ENCODE peak calls at places on chromosomes 13 and 19, in five cellular contexts. X, L, M, B and Q are unnamed samples.

GRCh38 chr13:51112771-51113170 is 1.7 kb upstream of the C13orf42 start:
- DNase-seq in X (no peak), L (no peak), M (no peak), B (no peak), Q (no peak)

GRCh38 chr19:55677572-55678028 is 2.6 kb downstream of the EPN1 start:
- DNase-seq in X (no peak), L (no peak), M (no peak), B (no peak), Q (no peak)

GRCh38 chr19:29506619-29506911 is 19.2 kb upstream of the VSTM2B start:
- DNase-seq in X (no peak), L (no peak), M (no peak), B (no peak), Q (no peak)

GRCh38 chr19:16834747-16835146 is 5.5 kb downstream of the SIN3B start:
- DNase-seq in X (no peak), L (no peak), M (no peak), B (no peak), Q (no peak)

GRCh38 chr13:114315074-114315785 is 927 bp downstream of the CHAMP1 start:
- DNase-seq in X (no peak), L (no peak), M (no peak), B (no peak), Q (no peak)

GRCh38 chr19:13835791-13836723 is 40.8 kb downstream of the ZSWIM4 start:
- DNase-seq in X (peak; percentile 84), L (no peak), M (peak; percentile 62), B (no peak), Q (peak; percentile 64)

GRCh38 chr13:99431927-99432636 is 69.2 kb upstream of the TM9SF2 start:
- DNase-seq in X (no peak), L (no peak), M (no peak), B (no peak), Q (no peak)

GRCh38 chr13:112141643-112142400 is 74.9 kb downstream of the SOX1 start:
- DNase-seq in X (no peak), L (no peak), M (no peak), B (no peak), Q (no peak)

GRCh38 chr13:27079421-27079958 is 92.1 kb downstream of the USP12 start:
- DNase-seq in X (no peak), L (no peak), M (no peak), B (peak; percentile 76), Q (no peak)

GRCh38 chr19:13070425-13071140 is 32.1 kb downstream of the LYL1 start:
- DNase-seq in X (no peak), L (no peak), M (no peak), B (no peak), Q (no peak)

GRCh38 chr13:110330491-110331001 is 23.5 kb downstream of the COL4A2 start:
- DNase-seq in X (peak; percentile 63), L (no peak), M (no peak), B (no peak), Q (peak; percentile 60)

GRCh38 chr13:102091231-102091630 is 310.6 kb downstream of the FGF14 start:
- DNase-seq in X (no peak), L (no peak), M (no peak), B (peak; percentile 90), Q (no peak)

GRCh38 chr13:113955691-113956090 is 18.2 kb downstream of the C13orf46 start:
- DNase-seq in X (no peak), L (no peak), M (no peak), B (no peak), Q (no peak)

GRCh38 chr19:55014714-55015113 is 23.4 kb downstream of the GP6 start:
- DNase-seq in X (no peak), L (no peak), M (peak; percentile 18), B (no peak), Q (no peak)

GRCh38 chr19:3780786-3781304 is 5.3 kb downstream of the MATK start:
- DNase-seq in X (no peak), L (no peak), M (no peak), B (no peak), Q (no peak)

GRCh38 chr13:101649490-101650126 is 197.1 kb downstream of the ITGBL1 start:
- DNase-seq in X (no peak), L (no peak), M (no peak), B (no peak), Q (no peak)

GRCh38 chr13:98997738-98998641 is 20.1 kb upstream of the DOCK9 start:
- DNase-seq in X (no peak), L (no peak), M (no peak), B (no peak), Q (no peak)

GRCh38 chr19:36110487-36111199 is at the start of gene OVOL3:
- DNase-seq in X (no peak), L (no peak), M (no peak), B (peak; percentile 85), Q (no peak)

GRCh38 chr13:69389899-69390298 is 717.7 kb upstream of the ATXN8OS start:
- DNase-seq in X (no peak), L (no peak), M (no peak), B (no peak), Q (no peak)

GRCh38 chr19:9823816-9824215 is 3.9 kb upstream of the UBL5 start:
- DNase-seq in X (no peak), L (no peak), M (no peak), B (no peak), Q (no peak)

GRCh38 chr13:52707375-52707774 is 32.2 kb downstream of the CNMD start:
- DNase-seq in X (no peak), L (no peak), M (no peak), B (peak; percentile 27), Q (no peak)

GRCh38 chr13:91369432-91369831 is 21.9 kb downstream of the MIR17HG start:
- DNase-seq in X (no peak), L (no peak), M (no peak), B (no peak), Q (no peak)

GRCh38 chr19:39582891-39583625 is 19.3 kb upstream of the LGALS13 start:
- DNase-seq in X (no peak), L (no peak), M (no peak), B (no peak), Q (no peak)

GRCh38 chr13:60754691-60755090 is 357.7 kb downstream of the TDRD3 start:
- DNase-seq in X (no peak), L (no peak), M (no peak), B (no peak), Q (no peak)

GRCh38 chr13:60754211-60754610 is 357.2 kb downstream of the TDRD3 start:
- DNase-seq in X (no peak), L (no peak), M (no peak), B (peak; percentile 49), Q (no peak)

GRCh38 chr13:60756306-60756705 is 359.3 kb downstream of the TDRD3 start:
- DNase-seq in X (no peak), L (no peak), M (no peak), B (peak; percentile 24), Q (no peak)

GRCh38 chr13:60757481-60757880 is 360.5 kb downstream of the TDRD3 start:
- DNase-seq in X (no peak), L (no peak), M (no peak), B (no peak), Q (no peak)

GRCh38 chr13:60755380-60756163 is 358.6 kb downstream of the TDRD3 start:
- DNase-seq in X (no peak), L (no peak), M (no peak), B (peak; percentile 71), Q (no peak)
- TF ChIP-seq CTCF in X (no peak), L (no peak), M (no peak), B (peak; percentile 70), Q (no peak)

GRCh38 chr19:2197270-2197669 is 33.5 kb downstream of the DOT1L start:
- DNase-seq in X (no peak), L (no peak), M (no peak), B (no peak), Q (no peak)

GRCh38 chr19:2199861-2200623 is 36.1 kb downstream of the PLEKHJ1 start:
- DNase-seq in X (no peak), L (no peak), M (no peak), B (no peak), Q (no peak)

GRCh38 chr19:2199215-2199614 is 35.5 kb downstream of the DOT1L start:
- DNase-seq in X (no peak), L (no peak), M (no peak), B (peak; percentile 70), Q (no peak)

GRCh38 chr19:2195914-2196313 is 32.2 kb downstream of the DOT1L start:
- DNase-seq in X (no peak), L (no peak), M (no peak), B (no peak), Q (no peak)

GRCh38 chr19:2198317-2198716 is 34.6 kb downstream of the DOT1L start:
- DNase-seq in X (no peak), L (no peak), M (no peak), B (no peak), Q (no peak)
- H3K4me3 ChIP-seq in X (no peak overlapping the region), L (no peak overlapping the region), M (no peak overlapping the region), B (no peak overlapping the region), Q (no peak overlapping the region)

GRCh38 chr19:31330761-31331160 is 18.5 kb downstream of the TSHZ3 start:
- DNase-seq in X (no peak), L (no peak), M (no peak), B (no peak), Q (no peak)

GRCh38 chr19:31326329-31327028 is 22.8 kb downstream of the TSHZ3 start:
- DNase-seq in X (no peak), L (no peak), M (no peak), B (no peak), Q (no peak)

GRCh38 chr19:31330237-31330636 is 19.0 kb downstream of the TSHZ3 start:
- DNase-seq in X (no peak), L (no peak), M (no peak), B (no peak), Q (no peak)

GRCh38 chr19:31329819-31330218 is 19.4 kb downstream of the TSHZ3 start:
- DNase-seq in X (no peak), L (no peak), M (no peak), B (no peak), Q (no peak)

DNA sequence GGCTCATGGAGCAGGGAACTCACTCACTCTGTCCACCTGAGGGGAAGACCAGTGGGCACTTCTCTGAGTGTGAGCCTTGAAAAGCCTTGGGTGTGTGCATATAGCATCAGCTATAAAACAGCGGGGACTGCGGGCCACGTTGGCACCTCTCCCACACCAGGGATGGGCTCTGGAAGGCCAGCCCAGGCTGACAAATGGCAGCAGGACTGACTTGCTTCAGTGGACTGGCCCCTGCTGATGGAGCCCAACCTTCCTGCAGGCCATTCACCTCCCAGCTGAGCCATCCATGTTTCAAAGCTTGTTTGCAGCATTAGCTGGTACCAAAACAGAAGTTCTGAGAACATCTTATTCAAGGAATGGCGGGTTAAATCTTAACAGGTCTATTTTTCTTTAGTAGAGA is 21.0 kb downstream of the TSHZ3 start:
- DNase-seq in X (no peak), L (no peak), M (no peak), B (no peak), Q (no peak)
- H3K27ac ChIP-seq in X (no peak overlapping the region), L (no peak overlapping the region), M (no peak overlapping the region), B (no peak overlapping the region), Q (no peak overlapping the region)

GRCh38 chr19:18339703-18340102 is 695 bp upstream of the PGPEP1 start:
- DNase-seq in X (no peak), L (no peak), M (no peak), B (peak; percentile 74), Q (no peak)
- TF ChIP-seq CTCF in X (peak; percentile 8), L (no peak), M (peak; percentile 22), B (peak; percentile 59), Q (no peak)